ENCODE peak calls at places on chromosomes 7 and 10, in six cellular contexts. T is B cell; G is sigmoid colon; S is HTR-8/SVneo; W is NB4; O is activated CD8-positive, alpha-beta memory T cell treated with anti-CD3 and anti-CD28 coated beads, Interleukin-2, amount 10 ng/mL, durations not matched to agents 7 days and 5 days. K is an unnamed sample.

GRCh38 chr10:86968271-86968993 is at the start of gene ADIRF:
- DNase-seq in G (peak), T (no peak), O (peak), S (no peak), W (no peak), K (peak)

GRCh38 chr10:69086131-69086530 is 1.8 kb upstream of the SRGN start:
- DNase-seq in O (no peak), G (no peak), W (peak), T (no peak), S (no peak), K (no peak)

GRCh38 chr7:20331231-20331880 is 656 bp downstream of the ITGB8 start:
- DNase-seq in G (peak), T (peak), O (no peak), W (peak), S (no peak), K (peak)

GRCh38 chr7:69067397-69067796 is 530.9 kb upstream of the AUTS2 start:
- DNase-seq in T (no peak), W (peak), S (no peak), O (no peak), G (no peak), K (no peak)

GRCh38 chr7:134851141-134851540 is 71.7 kb downstream of the CALD1 start:
- DNase-seq in T (no peak), S (no peak), G (no peak), W (no peak), O (no peak), K (no peak)

GRCh38 chr10:57785546-57785945 is 482.1 kb downstream of the IPMK start:
- DNase-seq in W (no peak), G (no peak), T (no peak), O (no peak), S (no peak), K (no peak)

GRCh38 chr7:136057509-136057908 is 80.3 kb upstream of the MTPN start:
- DNase-seq in G (no peak), T (no peak), W (no peak), O (no peak), S (no peak), K (no peak)

GRCh38 chr7:35499226-35499625 is 195.7 kb downstream of the HERPUD2 start:
- DNase-seq in T (no peak), S (no peak), O (no peak), G (no peak), W (no peak), K (no peak)

GRCh38 chr10:44281662-44282061 is 103.2 kb downstream of the CXCL12 start:
- DNase-seq in W (no peak), S (no peak), T (no peak), G (no peak), O (no peak), K (no peak)

GRCh38 chr7:130352335-130353074 is 7.9 kb downstream of the CPA5 start:
- DNase-seq in S (no peak), T (no peak), O (no peak), G (no peak), W (no peak), K (no peak)

GRCh38 chr7:35571596-35572240 is 123.2 kb downstream of the HERPUD2 start:
- DNase-seq in T (peak), G (no peak), S (no peak), O (no peak), W (peak), K (no peak)